ENCODE peak calls at places on chromosome 9, in six cellular contexts. One of them, this sample, is unnamed.

GRCh38 chr9:14326264-14326826 is 12.4 kb upstream of the NFIB start:
- DNase-seq in AG10803: peak
- DNase-seq in HAP-1: no peak
- DNase-seq in NCI-H1436: peak
- DNase-seq in effector CD8-positive, alpha-beta T cell: no peak
- DNase-seq in stimulated activated CD4-positive, alpha-beta T cell treated with anti-CD3 and anti-CD28 coated beads, Interleukin-15, amount 100 ng/mL, for 1 hour: no peak
- DNase-seq in this sample: peak

GRCh38 chr9:133608382-133608781 is 807 bp downstream of the FAM163B start:
- DNase-seq in AG10803: no peak
- DNase-seq in HAP-1: no peak
- DNase-seq in NCI-H1436: no peak
- DNase-seq in effector CD8-positive, alpha-beta T cell: no peak
- DNase-seq in stimulated activated CD4-positive, alpha-beta T cell treated with anti-CD3 and anti-CD28 coated beads, Interleukin-15, amount 100 ng/mL, for 1 hour: no peak
- DNase-seq in this sample: no peak

GRCh38 chr9:90009447-90009846 is 404.6 kb downstream of the GADD45G start:
- DNase-seq in AG10803: no peak
- DNase-seq in HAP-1: no peak
- DNase-seq in NCI-H1436: no peak
- DNase-seq in effector CD8-positive, alpha-beta T cell: no peak
- DNase-seq in stimulated activated CD4-positive, alpha-beta T cell treated with anti-CD3 and anti-CD28 coated beads, Interleukin-15, amount 100 ng/mL, for 1 hour: no peak
- DNase-seq in this sample: no peak

GRCh38 chr9:93280661-93281259 is 96.8 kb downstream of the WNK2 start:
- DNase-seq in AG10803: no peak
- DNase-seq in HAP-1: peak
- DNase-seq in NCI-H1436: no peak
- DNase-seq in effector CD8-positive, alpha-beta T cell: no peak
- DNase-seq in stimulated activated CD4-positive, alpha-beta T cell treated with anti-CD3 and anti-CD28 coated beads, Interleukin-15, amount 100 ng/mL, for 1 hour: no peak
- DNase-seq in this sample: no peak

GRCh38 chr9:104906441-104907277 is 21.3 kb downstream of the ABCA1 start:
- DNase-seq in AG10803: peak
- DNase-seq in HAP-1: no peak
- DNase-seq in NCI-H1436: no peak
- DNase-seq in effector CD8-positive, alpha-beta T cell: no peak
- DNase-seq in stimulated activated CD4-positive, alpha-beta T cell treated with anti-CD3 and anti-CD28 coated beads, Interleukin-15, amount 100 ng/mL, for 1 hour: no peak
- DNase-seq in this sample: peak

GRCh38 chr9:18632624-18633407 is 158.9 kb downstream of the ADAMTSL1 start:
- DNase-seq in AG10803: peak
- DNase-seq in HAP-1: no peak
- DNase-seq in NCI-H1436: no peak
- DNase-seq in effector CD8-positive, alpha-beta T cell: no peak
- DNase-seq in stimulated activated CD4-positive, alpha-beta T cell treated with anti-CD3 and anti-CD28 coated beads, Interleukin-15, amount 100 ng/mL, for 1 hour: no peak
- DNase-seq in this sample: peak

GRCh38 chr9:138075961-138076649 is 198.5 kb downstream of the CACNA1B start:
- DNase-seq in AG10803: no peak
- DNase-seq in HAP-1: no peak
- DNase-seq in NCI-H1436: no peak
- DNase-seq in effector CD8-positive, alpha-beta T cell: no peak
- DNase-seq in stimulated activated CD4-positive, alpha-beta T cell treated with anti-CD3 and anti-CD28 coated beads, Interleukin-15, amount 100 ng/mL, for 1 hour: no peak
- DNase-seq in this sample: no peak

GRCh38 chr9:116115731-116116353 is 37.7 kb upstream of the PAPPA start:
- DNase-seq in AG10803: peak
- DNase-seq in HAP-1: no peak
- DNase-seq in NCI-H1436: no peak
- DNase-seq in effector CD8-positive, alpha-beta T cell: no peak
- DNase-seq in stimulated activated CD4-positive, alpha-beta T cell treated with anti-CD3 and anti-CD28 coated beads, Interleukin-15, amount 100 ng/mL, for 1 hour: no peak
- DNase-seq in this sample: no peak

GRCh38 chr9:114233806-114234205 is 78.5 kb downstream of the COL27A1 start:
- DNase-seq in AG10803: no peak
- DNase-seq in HAP-1: no peak
- DNase-seq in NCI-H1436: no peak
- DNase-seq in effector CD8-positive, alpha-beta T cell: no peak
- DNase-seq in stimulated activated CD4-positive, alpha-beta T cell treated with anti-CD3 and anti-CD28 coated beads, Interleukin-15, amount 100 ng/mL, for 1 hour: no peak
- DNase-seq in this sample: no peak

GRCh38 chr9:13160051-13160450 is 119.4 kb downstream of the MPDZ start:
- DNase-seq in AG10803: peak
- DNase-seq in HAP-1: no peak
- DNase-seq in NCI-H1436: no peak
- DNase-seq in effector CD8-positive, alpha-beta T cell: no peak
- DNase-seq in stimulated activated CD4-positive, alpha-beta T cell treated with anti-CD3 and anti-CD28 coated beads, Interleukin-15, amount 100 ng/mL, for 1 hour: no peak
- DNase-seq in this sample: no peak

GRCh38 chr9:35406183-35406959 is 83.5 kb upstream of the RUSC2 start:
- DNase-seq in AG10803: no peak
- DNase-seq in HAP-1: peak
- DNase-seq in NCI-H1436: no peak
- DNase-seq in effector CD8-positive, alpha-beta T cell: peak
- DNase-seq in stimulated activated CD4-positive, alpha-beta T cell treated with anti-CD3 and anti-CD28 coated beads, Interleukin-15, amount 100 ng/mL, for 1 hour: peak
- DNase-seq in this sample: no peak

GRCh38 chr9:121604242-121604641 is 47.2 kb upstream of the DAB2IP start:
- DNase-seq in AG10803: no peak
- DNase-seq in HAP-1: no peak
- DNase-seq in NCI-H1436: no peak
- DNase-seq in effector CD8-positive, alpha-beta T cell: no peak
- DNase-seq in stimulated activated CD4-positive, alpha-beta T cell treated with anti-CD3 and anti-CD28 coated beads, Interleukin-15, amount 100 ng/mL, for 1 hour: no peak
- DNase-seq in this sample: no peak

GRCh38 chr9:8733096-8733954 is 933.7 kb upstream of the DMAC1 start:
- DNase-seq in AG10803: no peak
- DNase-seq in HAP-1: no peak
- DNase-seq in NCI-H1436: no peak
- DNase-seq in effector CD8-positive, alpha-beta T cell: no peak
- DNase-seq in stimulated activated CD4-positive, alpha-beta T cell treated with anti-CD3 and anti-CD28 coated beads, Interleukin-15, amount 100 ng/mL, for 1 hour: no peak
- DNase-seq in this sample: no peak

GRCh38 chr9:129885670-129886106 is 50.4 kb downstream of the USP20 start:
- DNase-seq in AG10803: peak
- DNase-seq in HAP-1: peak
- DNase-seq in NCI-H1436: peak
- DNase-seq in effector CD8-positive, alpha-beta T cell: peak
- DNase-seq in stimulated activated CD4-positive, alpha-beta T cell treated with anti-CD3 and anti-CD28 coated beads, Interleukin-15, amount 100 ng/mL, for 1 hour: peak
- DNase-seq in this sample: peak

GRCh38 chr9:131270171-131271015 is 5.9 kb downstream of the FAM78A start:
- DNase-seq in AG10803: no peak
- DNase-seq in HAP-1: peak
- DNase-seq in NCI-H1436: no peak
- DNase-seq in effector CD8-positive, alpha-beta T cell: peak
- DNase-seq in stimulated activated CD4-positive, alpha-beta T cell treated with anti-CD3 and anti-CD28 coated beads, Interleukin-15, amount 100 ng/mL, for 1 hour: no peak
- DNase-seq in this sample: no peak

GRCh38 chr9:81116340-81117207 is 572.8 kb downstream of the TLE1 start:
- DNase-seq in AG10803: no peak
- DNase-seq in HAP-1: no peak
- DNase-seq in NCI-H1436: no peak
- DNase-seq in effector CD8-positive, alpha-beta T cell: no peak
- DNase-seq in stimulated activated CD4-positive, alpha-beta T cell treated with anti-CD3 and anti-CD28 coated beads, Interleukin-15, amount 100 ng/mL, for 1 hour: no peak
- DNase-seq in this sample: no peak

GRCh38 chr9:36191290-36191645 is 547 bp downstream of the CLTA start:
- DNase-seq in AG10803: peak
- DNase-seq in HAP-1: peak
- DNase-seq in NCI-H1436: no peak
- DNase-seq in effector CD8-positive, alpha-beta T cell: no peak
- DNase-seq in stimulated activated CD4-positive, alpha-beta T cell treated with anti-CD3 and anti-CD28 coated beads, Interleukin-15, amount 100 ng/mL, for 1 hour: peak
- DNase-seq in this sample: peak

GRCh38 chr9:3520564-3520963 is 5.2 kb downstream of the RFX3 start:
- DNase-seq in AG10803: no peak
- DNase-seq in HAP-1: no peak
- DNase-seq in NCI-H1436: no peak
- DNase-seq in effector CD8-positive, alpha-beta T cell: no peak
- DNase-seq in stimulated activated CD4-positive, alpha-beta T cell treated with anti-CD3 and anti-CD28 coated beads, Interleukin-15, amount 100 ng/mL, for 1 hour: no peak
- DNase-seq in this sample: no peak

GRCh38 chr9:136546697-136547481 is 1.0 kb upstream of the NOTCH1 start:
- DNase-seq in AG10803: peak
- DNase-seq in HAP-1: peak
- DNase-seq in NCI-H1436: no peak
- DNase-seq in effector CD8-positive, alpha-beta T cell: peak
- DNase-seq in stimulated activated CD4-positive, alpha-beta T cell treated with anti-CD3 and anti-CD28 coated beads, Interleukin-15, amount 100 ng/mL, for 1 hour: peak
- DNase-seq in this sample: peak

GRCh38 chr9:127973169-127974001 is 7.4 kb downstream of the EEIG1 start:
- DNase-seq in AG10803: no peak
- DNase-seq in HAP-1: no peak
- DNase-seq in NCI-H1436: no peak
- DNase-seq in effector CD8-positive, alpha-beta T cell: no peak
- DNase-seq in stimulated activated CD4-positive, alpha-beta T cell treated with anti-CD3 and anti-CD28 coated beads, Interleukin-15, amount 100 ng/mL, for 1 hour: no peak
- DNase-seq in this sample: no peak

GRCh38 chr9:127194881-127195713 is 69.5 kb upstream of the GARNL3 start:
- DNase-seq in AG10803: peak
- DNase-seq in HAP-1: no peak
- DNase-seq in NCI-H1436: no peak
- DNase-seq in effector CD8-positive, alpha-beta T cell: no peak
- DNase-seq in stimulated activated CD4-positive, alpha-beta T cell treated with anti-CD3 and anti-CD28 coated beads, Interleukin-15, amount 100 ng/mL, for 1 hour: no peak
- DNase-seq in this sample: no peak

GRCh38 chr9:105282870-105283621 is 38.6 kb downstream of the SLC44A1 start:
- DNase-seq in AG10803: no peak
- DNase-seq in HAP-1: no peak
- DNase-seq in NCI-H1436: no peak
- DNase-seq in effector CD8-positive, alpha-beta T cell: no peak
- DNase-seq in stimulated activated CD4-positive, alpha-beta T cell treated with anti-CD3 and anti-CD28 coated beads, Interleukin-15, amount 100 ng/mL, for 1 hour: no peak
- DNase-seq in this sample: no peak

GRCh38 chr9:32603914-32604852 is 31.2 kb upstream of the NDUFB6 start:
- DNase-seq in AG10803: no peak
- DNase-seq in HAP-1: no peak
- DNase-seq in NCI-H1436: no peak
- DNase-seq in effector CD8-positive, alpha-beta T cell: no peak
- DNase-seq in stimulated activated CD4-positive, alpha-beta T cell treated with anti-CD3 and anti-CD28 coated beads, Interleukin-15, amount 100 ng/mL, for 1 hour: no peak
- DNase-seq in this sample: peak

GRCh38 chr9:111999319-111999718 is 102.7 kb downstream of the UGCG start:
- DNase-seq in AG10803: no peak
- DNase-seq in HAP-1: no peak
- DNase-seq in NCI-H1436: no peak
- DNase-seq in effector CD8-positive, alpha-beta T cell: no peak
- DNase-seq in stimulated activated CD4-positive, alpha-beta T cell treated with anti-CD3 and anti-CD28 coated beads, Interleukin-15, amount 100 ng/mL, for 1 hour: no peak
- DNase-seq in this sample: no peak

GRCh38 chr9:93002700-93003099 is 55.4 kb downstream of the FGD3 start:
- DNase-seq in AG10803: no peak
- DNase-seq in HAP-1: no peak
- DNase-seq in NCI-H1436: no peak
- DNase-seq in effector CD8-positive, alpha-beta T cell: no peak
- DNase-seq in stimulated activated CD4-positive, alpha-beta T cell treated with anti-CD3 and anti-CD28 coated beads, Interleukin-15, amount 100 ng/mL, for 1 hour: no peak
- DNase-seq in this sample: no peak

GRCh38 chr9:37380570-37380969 is 41.9 kb upstream of the GRHPR start:
- DNase-seq in AG10803: no peak
- DNase-seq in HAP-1: no peak
- DNase-seq in NCI-H1436: no peak
- DNase-seq in effector CD8-positive, alpha-beta T cell: no peak
- DNase-seq in stimulated activated CD4-positive, alpha-beta T cell treated with anti-CD3 and anti-CD28 coated beads, Interleukin-15, amount 100 ng/mL, for 1 hour: no peak
- DNase-seq in this sample: no peak

GRCh38 chr9:83471223-83471622 is 67.0 kb downstream of the FRMD3 start:
- DNase-seq in AG10803: no peak
- DNase-seq in HAP-1: no peak
- DNase-seq in NCI-H1436: no peak
- DNase-seq in effector CD8-positive, alpha-beta T cell: no peak
- DNase-seq in stimulated activated CD4-positive, alpha-beta T cell treated with anti-CD3 and anti-CD28 coated beads, Interleukin-15, amount 100 ng/mL, for 1 hour: no peak
- DNase-seq in this sample: no peak

GRCh38 chr9:129609486-129610192 is 11.3 kb downstream of the C9orf50 start:
- DNase-seq in AG10803: peak
- DNase-seq in HAP-1: no peak
- DNase-seq in NCI-H1436: no peak
- DNase-seq in effector CD8-positive, alpha-beta T cell: peak
- DNase-seq in stimulated activated CD4-positive, alpha-beta T cell treated with anti-CD3 and anti-CD28 coated beads, Interleukin-15, amount 100 ng/mL, for 1 hour: no peak
- DNase-seq in this sample: peak

GRCh38 chr9:104069288-104069687 is 24.8 kb upstream of the SMC2 start:
- DNase-seq in AG10803: no peak
- DNase-seq in HAP-1: no peak
- DNase-seq in NCI-H1436: no peak
- DNase-seq in effector CD8-positive, alpha-beta T cell: no peak
- DNase-seq in stimulated activated CD4-positive, alpha-beta T cell treated with anti-CD3 and anti-CD28 coated beads, Interleukin-15, amount 100 ng/mL, for 1 hour: no peak
- DNase-seq in this sample: no peak

GRCh38 chr9:83199240-83199639 is 136.3 kb upstream of the RASEF start:
- DNase-seq in AG10803: peak
- DNase-seq in HAP-1: peak
- DNase-seq in NCI-H1436: peak
- DNase-seq in effector CD8-positive, alpha-beta T cell: no peak
- DNase-seq in stimulated activated CD4-positive, alpha-beta T cell treated with anti-CD3 and anti-CD28 coated beads, Interleukin-15, amount 100 ng/mL, for 1 hour: no peak
- DNase-seq in this sample: peak

GRCh38 chr9:107794259-107794658 is 304.7 kb upstream of the KLF4 start:
- DNase-seq in AG10803: no peak
- DNase-seq in HAP-1: no peak
- DNase-seq in NCI-H1436: no peak
- DNase-seq in effector CD8-positive, alpha-beta T cell: no peak
- DNase-seq in stimulated activated CD4-positive, alpha-beta T cell treated with anti-CD3 and anti-CD28 coated beads, Interleukin-15, amount 100 ng/mL, for 1 hour: no peak
- DNase-seq in this sample: no peak

GRCh38 chr9:2267171-2267740 is 252.1 kb downstream of the SMARCA2 start:
- DNase-seq in AG10803: peak
- DNase-seq in HAP-1: no peak
- DNase-seq in NCI-H1436: peak
- DNase-seq in effector CD8-positive, alpha-beta T cell: no peak
- DNase-seq in stimulated activated CD4-positive, alpha-beta T cell treated with anti-CD3 and anti-CD28 coated beads, Interleukin-15, amount 100 ng/mL, for 1 hour: no peak
- DNase-seq in this sample: no peak

GRCh38 chr9:99357575-99357974 is 135.5 kb downstream of the SEC61B start:
- DNase-seq in AG10803: peak
- DNase-seq in HAP-1: no peak
- DNase-seq in NCI-H1436: peak
- DNase-seq in effector CD8-positive, alpha-beta T cell: no peak
- DNase-seq in stimulated activated CD4-positive, alpha-beta T cell treated with anti-CD3 and anti-CD28 coated beads, Interleukin-15, amount 100 ng/mL, for 1 hour: no peak
- DNase-seq in this sample: no peak

GRCh38 chr9:2740616-2741015 is 23.3 kb downstream of the KCNV2 start:
- DNase-seq in AG10803: peak
- DNase-seq in HAP-1: no peak
- DNase-seq in NCI-H1436: no peak
- DNase-seq in effector CD8-positive, alpha-beta T cell: no peak
- DNase-seq in stimulated activated CD4-positive, alpha-beta T cell treated with anti-CD3 and anti-CD28 coated beads, Interleukin-15, amount 100 ng/mL, for 1 hour: no peak
- DNase-seq in this sample: no peak